ENCODE peak calls at places on chromosomes 16 and 17, in five cellular contexts. Y is H1, N is body of pancreas, J is A549, S is prostate gland. M is an unnamed sample.

GRCh38 chr16:1533443-1533951 is at the start of gene TMEM204:
- DNase-seq in Y (no peak), N (peak; percentile 46), J (no peak), S (no peak), M (peak; percentile 59)

GRCh38 chr16:51151951-51152663 is 1.0 kb upstream of the SALL1 start:
- DNase-seq in Y (peak; percentile 77), N (peak; percentile 41), J (no peak), S (no peak), M (peak; percentile 33)

GRCh38 chr17:72699566-72699965 is 392.9 kb downstream of the SLC39A11 start:
- DNase-seq in Y (no peak), N (no peak), J (no peak), S (no peak), M (no peak)

GRCh38 chr17:83193336-83194188 is 114.2 kb downstream of the METRNL start:
- DNase-seq in Y (no peak), N (peak; percentile 4), J (no peak), S (no peak), M (peak; percentile 8)

GRCh38 chr17:63358111-63358839 is 87.8 kb downstream of the CYB561 start:
- DNase-seq in Y (no peak), N (no peak), J (no peak), S (no peak), M (no peak)

GRCh38 chr17:75277664-75278071 is 6.6 kb upstream of the MIF4GD start:
- DNase-seq in Y (no peak), N (no peak), J (no peak), S (no peak), M (no peak)

GRCh38 chr17:73290399-73291259 is 21.2 kb downstream of the CDC42EP4 start:
- DNase-seq in Y (no peak), N (peak; percentile 55), J (no peak), S (no peak), M (no peak)

GRCh38 chr16:75244844-75245758 is 6.3 kb downstream of the BCAR1 start:
- DNase-seq in Y (peak; percentile 70), N (peak; percentile 93), J (peak; percentile 67), S (peak; percentile 68), M (peak; percentile 74)

GRCh38 chr17:7217113-7217987 is 2.3 kb downstream of the DLG4 start:
- DNase-seq in Y (no peak), N (peak; percentile 52), J (peak; percentile 74), S (no peak), M (peak; percentile 63)

GRCh38 chr17:3682033-3682432 is 13.4 kb downstream of the EMC6 start:
- DNase-seq in Y (no peak), N (no peak), J (no peak), S (no peak), M (no peak)

GRCh38 chr17:79017546-79017945 is 6.4 kb upstream of the C1QTNF1 start:
- DNase-seq in Y (no peak), N (no peak), J (no peak), S (no peak), M (no peak)

GRCh38 chr17:40352779-40353394 is 11.7 kb downstream of the GJD3 start:
- DNase-seq in Y (no peak), N (no peak), J (no peak), S (no peak), M (no peak)

GRCh38 chr17:82327289-82327688 is 6.3 kb downstream of the SECTM1 start:
- DNase-seq in Y (no peak), N (no peak), J (no peak), S (no peak), M (no peak)

GRCh38 chr17:83203073-83203471 is 123.7 kb downstream of the METRNL start:
- DNase-seq in Y (no peak), N (peak; percentile 25), J (no peak), S (peak; percentile 4), M (peak; percentile 38)

GRCh38 chr17:76736349-76737081 is 616 bp downstream of the SRSF2 start:
- DNase-seq in Y (no peak), N (peak; percentile 82), J (no peak), S (peak; percentile 66), M (peak; percentile 82)

GRCh38 chr16:18816286-18816685 is 14.9 kb upstream of the ARL6IP1 start:
- DNase-seq in Y (no peak), N (no peak), J (no peak), S (no peak), M (no peak)

GRCh38 chr17:32009262-32009542 is 2.0 kb downstream of the LRRC37B start:
- DNase-seq in Y (no peak), N (no peak), J (no peak), S (no peak), M (no peak)

GRCh38 chr17:32015245-32016013 is 8.2 kb downstream of the LRRC37B start:
- DNase-seq in Y (no peak), N (peak; percentile 16), J (no peak), S (no peak), M (no peak)

GRCh38 chr17:32006957-32007462 is at the start of gene LRRC37B:
- DNase-seq in Y (peak; percentile 25), N (peak; percentile 88), J (peak; percentile 85), S (peak; percentile 89), M (peak; percentile 92)

GRCh38 chr17:32007463-32008298 is 498 bp downstream of the LRRC37B start:
- DNase-seq in Y (peak; percentile 19), N (peak; percentile 43), J (peak; percentile 45), S (peak; percentile 29), M (peak; percentile 28)

GRCh38 chr17:32010114-32010513 is 2.9 kb downstream of the LRRC37B start:
- DNase-seq in Y (no peak), N (no peak), J (no peak), S (no peak), M (no peak)
- H3K4me1 ChIP-seq in Y (no peaks in the 10 kb centered on the region), N (peaks cover 24% of the 10 kb centered on the region), J (peaks cover 11% of the 10 kb centered on the region), S (no peaks in the 10 kb centered on the region), M (peaks cover 23% of the 10 kb centered on the region)

GRCh38 chr17:48125829-48126612 is 18.5 kb downstream of the SNX11 start:
- DNase-seq in Y (no peak), N (no peak), J (no peak), S (no peak), M (no peak)
- H3K4me3 ChIP-seq in Y (no peak overlapping the region), N (no peak overlapping the region), J (no peak overlapping the region), S (no peak overlapping the region), M (no peak overlapping the region)

GRCh38 chr16:56264609-56264972 is 73.3 kb downstream of the GNAO1 start:
- DNase-seq in Y (no peak), N (no peak), J (no peak), S (no peak), M (no peak)

GRCh38 chr16:56265184-56265583 is 73.9 kb downstream of the GNAO1 start:
- DNase-seq in Y (no peak), N (no peak), J (no peak), S (no peak), M (no peak)

GRCh38 chr16:56262879-56263245 is 71.6 kb downstream of the GNAO1 start:
- DNase-seq in Y (no peak), N (no peak), J (no peak), S (no peak), M (no peak)

GRCh38 chr16:56262148-56262878 is 71.0 kb downstream of the GNAO1 start:
- DNase-seq in Y (no peak), N (peak; percentile 31), J (no peak), S (no peak), M (peak; percentile 38)

GRCh38 chr16:56263711-56264608 is 72.7 kb downstream of the GNAO1 start:
- DNase-seq in Y (no peak), N (no peak), J (no peak), S (no peak), M (no peak)
- TF ChIP-seq POLR2A in Y (no peak), N (no peak), J (no peak), S (no peak), M (no peak)

GRCh38 chr16:85612801-85613608 is at the start of gene GSE1:
- DNase-seq in Y (peak; percentile 76), N (peak; percentile 99), J (peak; percentile 94), S (peak; percentile 99), M (peak; percentile 98)
- H3K4me1 ChIP-seq in Y (peaks cover 33% of the 10 kb centered on the region), N (peaks cover 77% of the 10 kb centered on the region), J (peaks cover 32% of the 10 kb centered on the region), S (peaks cover 38% of the 10 kb centered on the region), M (peaks cover 54% of the 10 kb centered on the region)